ENCODE peak calls at places on chromosomes 5 and 9, in eight cellular contexts. P is fibroblast of gingiva; T is RPMI7951; X is germinal center; G is NCI-H748 treated with DMSO at 0.1 percent for 48 hours; R is H9; B is CD4-positive, CD25-positive, alpha-beta regulatory T cell; Q is CD8-positive, alpha-beta memory T cell. C is an unnamed sample.

GRCh38 chr9:131668057-131668438 is 71.8 kb downstream of the RAPGEF1 start:
- DNase-seq in G (no peak), P (no peak), T (peak), X (no peak), R (no peak), Q (no peak), B (no peak), C (no peak)

GRCh38 chr5:167587768-167588167 is 703.7 kb upstream of the WWC1 start:
- DNase-seq in P (no peak), T (peak), X (no peak), G (no peak), Q (no peak), R (peak), B (no peak), C (peak)

GRCh38 chr9:124489222-124489621 is 18.0 kb downstream of the NR5A1 start:
- DNase-seq in R (no peak), T (peak), P (no peak), B (no peak), Q (no peak), X (no peak), G (no peak), C (peak)

GRCh38 chr9:88106492-88106891 is 31.8 kb downstream of the SPATA31C2 start:
- DNase-seq in R (peak), G (no peak), B (peak), P (peak), Q (no peak), T (peak), X (no peak), C (peak)

GRCh38 chr9:75181748-75182147 is 93.4 kb downstream of the OSTF1 start:
- DNase-seq in R (no peak), G (no peak), P (no peak), X (no peak), Q (no peak), T (peak), B (no peak), C (peak)

GRCh38 chr5:149337746-149338145 is 7.6 kb upstream of the GRPEL2 start:
- DNase-seq in Q (no peak), T (no peak), B (no peak), R (no peak), P (no peak), X (no peak), G (no peak), C (no peak)

GRCh38 chr5:168568738-168569137 is 10.4 kb downstream of the PANK3 start:
- DNase-seq in X (no peak), R (no peak), T (no peak), G (no peak), B (no peak), P (no peak), Q (no peak), C (no peak)

GRCh38 chr9:108213516-108213915 is 642.3 kb downstream of the ACTL7B start:
- DNase-seq in B (no peak), T (no peak), G (no peak), Q (no peak), P (no peak), X (no peak), R (no peak), C (no peak)

GRCh38 chr5:133052317-133053175 is 733 bp downstream of the HSPA4 start:
- DNase-seq in R (peak), G (no peak), X (peak), T (peak), B (peak), Q (peak), P (peak), C (peak)

GRCh38 chr5:58407042-58407709 is 52.7 kb downstream of the PLK2 start:
- DNase-seq in X (no peak), Q (no peak), P (peak), T (peak), G (no peak), R (no peak), B (no peak), C (peak)

GRCh38 chr9:3960661-3961144 is 339.2 kb downstream of the GLIS3 start:
- DNase-seq in B (no peak), G (no peak), X (no peak), T (peak), Q (no peak), R (no peak), P (peak), C (peak)

GRCh38 chr5:53249529-53249928 is 140.0 kb upstream of the MOCS2 start:
- DNase-seq in G (no peak), X (no peak), T (peak), B (no peak), Q (no peak), P (peak), R (no peak), C (peak)

GRCh38 chr5:103505581-103506305 is 56.8 kb downstream of the NUDT12 start:
- DNase-seq in G (no peak), X (no peak), P (peak), B (no peak), R (no peak), T (peak), Q (no peak), C (peak)

GRCh38 chr9:101326501-101326900 is 58.3 kb downstream of the BAAT start:
- DNase-seq in G (peak), Q (no peak), P (no peak), T (no peak), X (no peak), B (no peak), R (no peak), C (no peak)

GRCh38 chr5:50415912-50416311 is 25.2 kb downstream of the EMB start:
- DNase-seq in G (no peak), T (no peak), R (no peak), Q (no peak), B (peak), X (peak), P (no peak), C (no peak)

C was measured in EL.